ENCODE peak calls at places on chromosomes 2 and 18, in five cellular contexts. A, Y, N, D and I are unnamed samples.

GRCh38 chr2:106885981-106886915 is at the start of gene ST6GAL2:
- DNase-seq in D (peak), N (peak), Y (peak), A (peak), I (no peak)

GRCh38 chr2:10133007-10133647 is 10.6 kb downstream of the RRM2 start:
- DNase-seq in A (no peak), N (no peak), Y (no peak), D (no peak), I (no peak)

GRCh38 chr2:147430408-147430807 is 414.4 kb upstream of the ACVR2A start:
- DNase-seq in D (no peak), N (no peak), A (no peak), Y (peak), I (no peak)

GRCh38 chr2:46679761-46680160 is 200.4 kb downstream of the TMEM247 start:
- DNase-seq in A (no peak), D (peak), N (no peak), Y (no peak), I (no peak)

GRCh38 chr2:160293401-160293911 is 93.4 kb upstream of the ITGB6 start:
- DNase-seq in N (peak), A (no peak), D (peak), Y (no peak), I (no peak)

GRCh38 chr2:106165556-106165955 is 28.5 kb downstream of the UXS1 start:
- DNase-seq in Y (no peak), N (no peak), A (no peak), D (no peak), I (no peak)

GRCh38 chr2:55862673-55863390 is 60.8 kb downstream of the EFEMP1 start:
- DNase-seq in A (no peak), D (peak), Y (no peak), N (peak), I (no peak)

GRCh38 chr2:125169022-125169763 is 1144.1 kb downstream of the CNTNAP5 start:
- DNase-seq in Y (no peak), N (no peak), A (no peak), D (peak), I (no peak)

GRCh38 chr18:31065036-31065773 is 22.7 kb upstream of the DSC3 start:
- DNase-seq in Y (no peak), D (no peak), A (no peak), N (no peak), I (no peak)

GRCh38 chr2:10004401-10004800 is 38.9 kb upstream of the KLF11 start:
- DNase-seq in Y (no peak), A (no peak), D (no peak), N (no peak), I (no peak)

GRCh38 chr2:168237741-168238140 is 9.7 kb downstream of the STK39 start:
- DNase-seq in N (no peak), A (no peak), Y (no peak), D (peak), I (no peak)

GRCh38 chr2:46847185-46847710 is 68.4 kb downstream of the MCFD2 start:
- DNase-seq in D (peak), N (peak), A (no peak), Y (peak), I (no peak)

GRCh38 chr18:5425721-5426120 is 118.1 kb downstream of the EPB41L3 start:
- DNase-seq in N (no peak), Y (no peak), D (no peak), A (no peak), I (no peak)

GRCh38 chr2:20674974-20675679 is 8.2 kb downstream of the GDF7 start:
- DNase-seq in N (no peak), A (peak), Y (no peak), D (peak), I (no peak)

GRCh38 chr2:220512419-220512818 is 885.0 kb downstream of the SLC4A3 start:
- DNase-seq in N (no peak), D (peak), A (no peak), Y (no peak), I (no peak)

GRCh38 chr2:29788066-29788465 is 133.3 kb downstream of the ALK start:
- DNase-seq in A (no peak), D (no peak), Y (no peak), N (no peak), I (no peak)

GRCh38 chr2:127747621-127748020 is 46.3 kb downstream of the SFT2D3 start:
- DNase-seq in Y (no peak), A (no peak), D (no peak), N (no peak), I (no peak)

GRCh38 chr18:51153659-51154371 is 43.7 kb downstream of the MEX3C start:
- DNase-seq in Y (no peak), N (no peak), D (no peak), A (no peak), I (no peak)

GRCh38 chr2:232104076-232104646 is 142.6 kb downstream of the DIS3L2 start:
- DNase-seq in A (no peak), D (no peak), Y (no peak), N (no peak), I (no peak)

GRCh38 chr2:2757764-2758163 is 426.7 kb upstream of the MYT1L start:
- DNase-seq in A (no peak), N (no peak), D (no peak), Y (no peak), I (no peak)

GRCh38 chr2:120861576-120862191 is 126.0 kb downstream of the GLI2 start:
- DNase-seq in A (no peak), D (no peak), N (no peak), Y (no peak), I (no peak)

GRCh38 chr2:8334866-8335325 is 347.0 kb upstream of the ID2 start:
- DNase-seq in A (no peak), D (no peak), Y (no peak), N (no peak), I (no peak)

GRCh38 chr2:46097714-46098480 is 199.3 kb upstream of the EPAS1 start:
- DNase-seq in A (no peak), Y (peak), N (peak), D (peak), I (peak)

GRCh38 chr2:10221976-10222870 is 80.5 kb upstream of the HPCAL1 start:
- DNase-seq in A (no peak), N (no peak), Y (no peak), D (no peak), I (no peak)

GRCh38 chr18:35143615-35144596 is 96.9 kb upstream of the ZNF397 start:
- DNase-seq in A (peak), Y (peak), N (peak), D (peak), I (peak)

GRCh38 chr2:71748227-71748626 is 294.9 kb downstream of the DYSF start:
- DNase-seq in D (peak), Y (no peak), N (peak), A (no peak), I (no peak)

GRCh38 chr2:222859786-222860726 is 780 bp upstream of the ACSL3 start:
- DNase-seq in N (peak), Y (peak), A (peak), D (peak), I (peak)

GRCh38 chr18:31446854-31447253 is 687 bp upstream of the DSG3 start:
- DNase-seq in Y (no peak), N (no peak), A (no peak), D (no peak), I (no peak)